ENCODE peak calls at places on chromosomes 6 and 20, in five cellular contexts. U is A549, P is GM23248, L is lower lobe of right lung, D is RWPE1. Q is an unnamed sample.

GRCh38 chr20:18588554-18589043 is 745 bp downstream of the DTD1 start:
- DNase-seq in D (no peak), P (no peak), U (no peak), L (no peak), Q (no peak)

GRCh38 chr6:106453756-106454367 is 93.3 kb downstream of the CRYBG1 start:
- DNase-seq in P (no peak), D (no peak), U (no peak), L (no peak), Q (no peak)

GRCh38 chr6:159174263-159174974 is 5.2 kb downstream of the FNDC1 start:
- DNase-seq in D (peak; percentile 67), P (peak; percentile 91), L (peak; percentile 84), U (peak; percentile 53), Q (peak; percentile 74)

GRCh38 chr20:51275816-51276215 is 252.9 kb upstream of the KCNG1 start:
- DNase-seq in P (peak; percentile 78), U (no peak), D (no peak), L (no peak), Q (peak; percentile 28)

GRCh38 chr20:2332711-2333110 is 36.9 kb downstream of the TGM3 start:
- DNase-seq in U (no peak), D (no peak), P (no peak), L (no peak), Q (no peak)

GRCh38 chr20:13995841-13996240 is 525 bp downstream of the MACROD2 start:
- DNase-seq in D (peak; percentile 36), L (peak; percentile 74), U (peak; percentile 51), P (peak; percentile 54), Q (no peak)

GRCh38 chr6:97995158-97995557 is 712.1 kb upstream of the MMS22L start:
- DNase-seq in P (no peak), D (no peak), L (no peak), U (no peak), Q (no peak)

GRCh38 chr6:107187630-107188029 is 72.3 kb upstream of the BEND3 start:
- DNase-seq in L (no peak), U (no peak), D (no peak), P (no peak), Q (no peak)

GRCh38 chr20:38032585-38033329 is 499 bp downstream of the TTI1 start:
- DNase-seq in P (peak; percentile 42), U (peak; percentile 20), L (peak; percentile 73), D (peak; percentile 25), Q (no peak)

GRCh38 chr20:61746781-61747180 is 318.9 kb downstream of the TAF4 start:
- DNase-seq in L (peak; percentile 28), D (no peak), U (no peak), P (no peak), Q (no peak)

GRCh38 chr20:9119776-9120175 is 50.9 kb downstream of the PLCB4 start:
- DNase-seq in D (peak; percentile 34), P (no peak), L (no peak), U (no peak), Q (no peak)
- H3K27ac ChIP-seq in D (no peak overlapping the region), P (no peak overlapping the region), L (no peak overlapping the region), U (no peak overlapping the region), Q (no peak overlapping the region)

DNA sequence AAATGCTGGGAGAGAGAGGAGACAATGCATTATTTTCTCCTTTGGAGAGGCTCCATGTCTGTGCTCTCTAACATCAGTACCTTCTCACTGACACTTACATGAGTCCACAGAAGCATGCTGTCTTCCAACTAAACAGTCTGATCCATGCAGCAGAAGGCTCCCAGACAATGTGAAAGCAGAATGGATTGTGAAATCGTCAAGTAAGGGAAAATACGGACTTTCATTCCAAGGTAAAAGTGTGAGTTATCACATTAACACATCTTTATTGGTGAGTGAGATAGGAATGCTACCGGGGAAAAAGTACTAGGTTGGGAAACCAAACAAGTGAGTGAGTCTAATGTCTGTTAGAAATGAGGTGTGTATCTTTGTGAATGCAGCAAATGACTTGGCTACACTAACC is 167.6 kb upstream of the KCNK16 start:
- DNase-seq in D (no peak), P (no peak), L (no peak), U (no peak), Q (no peak)
- H3K27ac ChIP-seq in D (no peak overlapping the region), P (no peak overlapping the region), L (no peak overlapping the region), U (no peak overlapping the region), Q (no peak overlapping the region)

GRCh38 chr20:35739294-35740163 is 2.5 kb downstream of the RBM39 start:
- DNase-seq in P (peak; percentile 82), L (no peak), D (no peak), U (peak; percentile 41), Q (peak; percentile 53)
- H3K27ac ChIP-seq in P (peak overlapping the region; percentile 96), L (no peak overlapping the region), D (no peak overlapping the region), U (peak overlapping the region; percentile 98), Q (no peak overlapping the region)

DNA sequence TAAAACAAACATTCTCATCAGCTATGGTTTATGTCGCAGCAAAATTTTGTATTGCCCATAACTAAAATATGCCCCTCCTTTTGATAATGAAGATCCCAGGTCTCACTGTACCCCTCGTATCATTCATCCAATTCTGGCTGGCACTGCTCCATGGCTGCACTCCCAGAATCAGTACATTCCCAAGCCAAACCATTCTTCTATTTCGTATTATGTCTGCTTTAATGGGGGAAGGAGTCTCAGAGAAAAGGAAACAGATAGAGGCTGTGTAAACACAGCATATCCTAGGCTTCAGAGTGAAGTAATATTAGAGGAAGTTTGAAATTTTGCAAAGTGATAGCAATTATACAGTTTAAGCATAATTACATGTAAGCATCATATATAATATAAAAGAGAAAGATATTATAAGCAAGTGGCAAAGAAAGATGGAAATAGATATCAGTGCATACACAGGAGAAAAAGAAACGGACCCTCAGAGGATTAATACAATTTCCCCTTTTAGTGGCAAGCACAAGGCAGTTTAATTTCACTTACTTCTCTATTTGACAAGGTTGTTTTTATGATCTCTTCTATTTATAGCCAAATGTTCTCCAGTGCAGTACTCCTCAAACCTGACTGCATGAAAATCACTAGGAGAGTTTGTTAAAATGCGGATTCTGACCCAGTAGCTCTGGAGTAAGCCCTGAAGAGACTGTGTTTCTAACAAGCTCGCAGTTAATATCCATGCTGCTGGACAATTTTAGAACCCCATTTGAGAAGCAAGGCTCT is 56.5 kb upstream of the TENT5A start:
- DNase-seq in U (no peak), P (no peak), L (no peak), D (no peak), Q (peak; percentile 13)
- H3K27ac ChIP-seq in U (no peak overlapping the region), P (no peak overlapping the region), L (peak overlapping the region; percentile 67), D (no peak overlapping the region), Q (no peak overlapping the region)

GRCh38 chr20:34989670-34990069 is 34.0 kb downstream of the MYH7B start:
- DNase-seq in L (no peak), D (no peak), U (no peak), P (no peak), Q (no peak)
- H3K27ac ChIP-seq in L (no peak overlapping the region), D (peak overlapping the region; percentile 2), U (no peak overlapping the region), P (no peak overlapping the region), Q (no peak overlapping the region)

GRCh38 chr6:81821449-81821848 is 69.0 kb upstream of the TENT5A start:
- DNase-seq in D (no peak), P (no peak), U (no peak), L (no peak), Q (no peak)

GRCh38 chr6:81822584-81822983 is 70.1 kb upstream of the TENT5A start:
- DNase-seq in U (no peak), D (no peak), P (no peak), L (no peak), Q (no peak)

GRCh38 chr6:81819767-81820166 is 67.3 kb upstream of the TENT5A start:
- DNase-seq in D (no peak), L (no peak), U (no peak), P (no peak), Q (no peak)

GRCh38 chr6:81820422-81820821 is 67.9 kb upstream of the TENT5A start:
- DNase-seq in D (no peak), U (no peak), P (no peak), L (no peak), Q (no peak)

GRCh38 chr6:81820979-81821378 is 68.5 kb upstream of the TENT5A start:
- DNase-seq in D (no peak), L (no peak), P (no peak), U (no peak), Q (no peak)
- H3K27ac ChIP-seq in D (no peak overlapping the region), L (no peak overlapping the region), P (no peak overlapping the region), U (no peak overlapping the region), Q (no peak overlapping the region)